ENCODE peak calls at places on chromosomes 12 and 14, in nine cellular contexts. L is AG10803, C is A549, E is OCI-LY7, Z is AG04450, G is NB4, B is colonic mucosa, M is left lung, J is brain microvascular endothelial cell. N is an unnamed sample.
A peak's percentile ranks its signal among the peaks of the same experiment; 100 is the strongest.

GRCh38 chr14:105378199-105378598 is 20.1 kb upstream of the TEX22 start:
- DNase-seq in B (no peak), G (no peak), E (no peak), Z (no peak), L (no peak), M (no peak), C (no peak), J (no peak), N (no peak)

GRCh38 chr12:105736498-105736897 is 402.3 kb downstream of the NUAK1 start:
- DNase-seq in C (no peak), M (no peak), G (no peak), E (no peak), L (no peak), J (no peak), Z (no peak), B (no peak), N (no peak)

GRCh38 chr14:104650057-104650980 is 39.1 kb upstream of the INF2 start:
- DNase-seq in L (peak; percentile 28), Z (no peak), C (peak; percentile 53), M (peak; percentile 27), G (peak; percentile 65), J (peak; percentile 11), E (peak; percentile 77), B (peak; percentile 72), N (no peak)

GRCh38 chr14:95832012-95832411 is 44.6 kb upstream of the TUNAR start:
- DNase-seq in Z (no peak), L (no peak), C (no peak), M (no peak), B (no peak), J (no peak), E (no peak), G (no peak), N (no peak)

GRCh38 chr14:50037837-50038236 is 78.5 kb downstream of the VCPKMT start:
- DNase-seq in Z (no peak), G (no peak), L (no peak), M (no peak), C (no peak), B (no peak), J (no peak), E (no peak), N (no peak)

GRCh38 chr12:91178139-91178561 is 4.5 kb downstream of the DCN start:
- DNase-seq in Z (no peak), C (peak; percentile 3), B (no peak), G (peak; percentile 6), M (no peak), E (no peak), J (no peak), L (peak; percentile 66), N (no peak)

GRCh38 chr14:51666831-51667230 is 15.1 kb downstream of the FRMD6 start:
- DNase-seq in L (peak; percentile 68), M (no peak), G (no peak), Z (no peak), E (no peak), C (no peak), B (no peak), J (no peak), N (no peak)

GRCh38 chr12:61513499-61513898 is 746.7 kb upstream of the USP15 start:
- DNase-seq in J (no peak), B (no peak), L (no peak), M (no peak), G (no peak), C (no peak), Z (no peak), E (no peak), N (no peak)

GRCh38 chr14:73460691-73461127 is 2.4 kb upstream of the NUMB start:
- DNase-seq in E (peak; percentile 37), J (peak; percentile 61), L (peak; percentile 40), M (no peak), G (no peak), C (no peak), Z (no peak), B (no peak), N (no peak)

DNA sequence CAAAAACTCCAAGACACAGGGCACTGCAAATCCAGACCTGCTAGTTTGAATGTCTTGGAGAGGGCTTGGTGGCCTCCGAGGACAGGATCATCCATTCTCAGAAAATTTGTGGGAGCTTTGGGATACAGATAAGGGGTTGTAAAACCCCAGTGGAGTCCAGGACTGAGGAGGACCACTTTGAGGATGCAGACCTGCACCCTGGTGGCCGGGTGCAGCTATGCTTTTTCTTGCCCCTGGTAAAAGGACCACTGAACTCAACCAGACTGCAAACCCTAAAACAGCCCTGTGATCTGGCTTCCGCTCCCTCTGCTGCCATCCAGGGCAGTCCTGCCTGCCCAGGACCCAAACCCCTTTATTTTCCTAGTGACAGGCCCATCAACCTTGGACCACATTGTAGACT is 169.5 kb upstream of the DAAM1 start:
- DNase-seq in M (no peak), L (no peak), G (peak; percentile 4), E (no peak), B (no peak), C (peak; percentile 11), J (peak; percentile 13), Z (no peak), N (no peak)
- TF ChIP-seq CTCF in M (no peak), L (peak; percentile 35), G (peak; percentile 26), E (peak; percentile 58), B (no peak), C (peak; percentile 22), J (peak; percentile 70), Z (peak; percentile 50), N (peak; percentile 45)

GRCh38 chr14:64706552-64707193 is 2.4 kb downstream of the PLEKHG3 start:
- DNase-seq in B (no peak), C (peak; percentile 43), M (no peak), G (no peak), E (no peak), J (no peak), L (no peak), Z (no peak), N (no peak)
- H3K4me3 ChIP-seq in B (no peak overlapping the region), C (peak overlapping the region; percentile 72), M (no peak overlapping the region), G (peak overlapping the region; percentile 76), E (no peak overlapping the region), J (no peak overlapping the region), L (no peak overlapping the region), Z (no peak overlapping the region), N (peak overlapping the region; percentile 93)

DNA sequence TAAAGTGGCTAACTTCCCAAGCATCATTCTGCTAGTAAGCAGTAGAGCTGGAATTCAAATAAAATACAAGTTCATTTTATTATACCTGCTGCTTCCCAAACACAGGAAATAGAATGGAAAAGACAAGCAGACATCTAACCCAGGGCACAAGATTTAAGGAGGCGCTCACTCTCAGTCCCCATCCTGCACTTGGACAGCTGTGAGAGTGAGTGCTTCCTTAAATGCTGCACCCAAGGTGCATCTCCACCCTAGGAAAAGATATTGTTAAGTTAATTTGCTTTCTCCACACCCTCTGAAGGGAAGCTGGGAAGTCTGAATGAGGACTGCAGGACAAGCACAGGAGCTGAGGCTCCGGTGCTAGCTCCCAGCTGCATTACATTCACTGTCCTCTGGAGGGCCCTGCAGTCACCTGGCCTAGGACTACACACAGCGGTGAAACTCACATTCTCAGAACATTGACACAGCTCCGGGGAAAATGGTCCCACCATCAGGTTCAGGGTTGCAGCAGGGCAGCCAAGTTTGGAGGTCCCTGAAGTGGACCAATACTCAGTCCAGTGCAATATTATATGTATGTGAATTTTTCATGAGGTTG is 14.2 kb downstream of the HEBP1 start:
- DNase-seq in B (peak; percentile 39), E (no peak), M (no peak), J (peak; percentile 37), C (peak; percentile 59), L (no peak), Z (no peak), G (peak; percentile 44), N (no peak)
- TF ChIP-seq CTCF in B (peak; percentile 38), E (peak; percentile 58), M (peak; percentile 22), J (peak; percentile 74), C (peak; percentile 36), L (peak; percentile 57), Z (peak; percentile 57), G (peak; percentile 59), N (peak; percentile 68)

DNA sequence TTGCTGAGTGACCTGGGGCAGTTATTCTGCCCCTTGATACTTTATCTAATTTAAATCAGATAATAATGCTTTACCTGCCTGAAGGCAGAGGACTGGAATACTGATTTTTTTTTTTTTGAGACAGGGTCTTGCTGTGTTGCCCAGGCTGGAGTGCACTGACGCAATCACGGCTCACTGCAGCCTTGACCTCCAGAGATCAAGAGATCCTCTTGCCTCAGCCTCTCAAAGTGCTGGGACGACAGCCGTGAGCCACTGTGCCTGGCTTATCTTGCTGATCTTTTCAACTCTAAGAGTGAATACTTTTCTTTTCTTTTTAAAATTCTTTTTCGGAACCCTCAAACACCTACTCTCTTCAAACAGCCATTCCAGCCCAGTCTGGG is 699 bp upstream of the B4GALNT3 start:
- DNase-seq in M (no peak), C (no peak), L (no peak), E (no peak), Z (no peak), J (no peak), G (no peak), B (no peak), N (no peak)
- H3K4me3 ChIP-seq in M (peak overlapping the region; percentile 49), C (peak overlapping the region; percentile 77), L (no peak overlapping the region), E (no peak overlapping the region), Z (peak overlapping the region; percentile 36), J (no peak overlapping the region), G (no peak overlapping the region), B (no peak overlapping the region), N (peak overlapping the region; percentile 54)

GRCh38 chr14:54548491-54548890 is 18.4 kb upstream of the SAMD4A start:
- DNase-seq in M (no peak), G (no peak), Z (no peak), J (no peak), E (no peak), C (no peak), L (no peak), B (no peak), N (no peak)
- TF ChIP-seq CTCF in M (no peak), G (no peak), Z (no peak), J (no peak), E (no peak), C (no peak), L (no peak), B (no peak), N (no peak)

DNA sequence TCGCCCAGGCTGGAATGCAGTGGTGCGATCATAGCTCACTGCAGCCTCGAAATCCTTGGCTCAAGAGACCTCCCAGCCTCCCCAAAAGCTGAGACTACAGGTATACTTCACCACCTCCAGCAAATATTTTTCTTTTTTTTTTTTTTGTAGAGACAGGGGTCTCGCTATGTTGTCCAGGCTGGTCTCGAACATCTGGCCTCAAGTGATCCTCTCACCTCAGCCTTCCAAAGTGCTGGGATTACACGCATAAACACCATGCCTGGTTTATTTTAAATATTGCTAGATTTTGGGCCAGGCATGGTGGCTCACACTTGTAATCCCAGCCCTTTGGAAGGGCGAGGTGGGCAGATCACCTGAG is 26.7 kb upstream of the UBC start:
- DNase-seq in Z (no peak), L (no peak), C (no peak), G (no peak), B (no peak), J (no peak), E (no peak), M (no peak), N (no peak)
- H3K4me3 ChIP-seq in Z (peak overlapping the region; percentile 52), L (peak overlapping the region; percentile 48), C (peak overlapping the region; percentile 32), G (peak overlapping the region; percentile 58), B (no peak overlapping the region), J (peak overlapping the region; percentile 46), E (peak overlapping the region; percentile 72), M (peak overlapping the region; percentile 39), N (peak overlapping the region; percentile 58)

GRCh38 chr14:90853116-90853515 is 36.9 kb upstream of the TTC7B start:
- DNase-seq in M (no peak), E (no peak), J (no peak), B (no peak), L (no peak), Z (no peak), G (no peak), C (no peak), N (no peak)
- TF ChIP-seq CTCF in M (no peak), E (no peak), J (no peak), B (no peak), L (no peak), Z (no peak), G (no peak), C (no peak), N (no peak)